ENCODE peak calls at places on chromosomes 6 and 20, in four cellular contexts. H, S, N and Z are unnamed samples.

GRCh38 chr6:87759491-87760010 is 57.5 kb upstream of the AKIRIN2 start:
- DNase-seq in H (no peak), S (no peak), N (no peak), Z (no peak)

GRCh38 chr20:9427977-9428607 is 86.3 kb upstream of the LAMP5 start:
- DNase-seq in H (no peak), S (no peak), N (no peak), Z (no peak)

GRCh38 chr6:30793521-30794194 is 49.3 kb upstream of the IER3 start:
- DNase-seq in H (no peak), S (peak), N (no peak), Z (no peak)

GRCh38 chr20:61786230-61786629 is 279.5 kb downstream of the TAF4 start:
- DNase-seq in H (no peak), S (peak), N (no peak), Z (no peak)

GRCh38 chr6:142377112-142377848 is 75.5 kb downstream of the ADGRG6 start:
- DNase-seq in H (no peak), S (no peak), N (peak), Z (no peak)

GRCh38 chr6:108874470-108875160 is 26.4 kb downstream of the ARMC2 start:
- DNase-seq in H (no peak), S (no peak), N (no peak), Z (no peak)

GRCh38 chr20:62423326-62423706 is 4.0 kb downstream of the RBBP8NL start:
- DNase-seq in H (no peak), S (no peak), N (no peak), Z (no peak)

GRCh38 chr6:155126727-155127439 is 131.8 kb downstream of the TIAM2 start:
- DNase-seq in H (peak), S (peak), N (no peak), Z (no peak)

GRCh38 chr20:21259346-21259745 is 43.8 kb upstream of the XRN2 start:
- DNase-seq in H (no peak), S (peak), N (no peak), Z (no peak)

GRCh38 chr20:60512436-60512835 is 554.2 kb downstream of the CDH26 start:
- DNase-seq in H (no peak), S (peak), N (no peak), Z (no peak)

GRCh38 chr6:42120895-42121865 is 21.2 kb downstream of the C6orf132 start:
- DNase-seq in H (no peak), S (no peak), N (no peak), Z (no peak)

GRCh38 chr6:79544939-79545450 is 7.8 kb upstream of the LCA5 start:
- DNase-seq in H (peak), S (peak), N (peak), Z (no peak)

GRCh38 chr6:152232494-152233151 is 404.5 kb downstream of the SYNE1 start:
- DNase-seq in H (no peak), S (no peak), N (no peak), Z (no peak)

GRCh38 chr6:106518748-106519147 is 110.5 kb downstream of the RTN4IP1 start:
- DNase-seq in H (no peak), S (no peak), N (no peak), Z (no peak)

GRCh38 chr6:22448311-22448711 is 121.1 kb upstream of the HDGFL1 start:
- DNase-seq in H (peak), S (no peak), N (no peak), Z (no peak)

GRCh38 chr20:63009044-63009961 is 2.5 kb upstream of the BHLHE23 start:
- DNase-seq in H (peak), S (peak), N (peak), Z (peak)

GRCh38 chr20:33351696-33352095 is 49.6 kb downstream of the CDK5RAP1 start:
- DNase-seq in H (no peak), S (no peak), N (no peak), Z (no peak)

GRCh38 chr6:17165383-17165782 is 63.5 kb downstream of the STMND1 start:
- DNase-seq in H (no peak), S (no peak), N (no peak), Z (no peak)

GRCh38 chr6:117615981-117616961 is 14.0 kb upstream of the GOPC start:
- DNase-seq in H (no peak), S (no peak), N (peak), Z (no peak)

GRCh38 chr6:1127129-1127528 is 184.8 kb upstream of the FOXQ1 start:
- DNase-seq in H (no peak), S (no peak), N (no peak), Z (no peak)

GRCh38 chr6:137709424-137710281 is 157.4 kb upstream of the TNFAIP3 start:
- DNase-seq in H (no peak), S (no peak), N (no peak), Z (no peak)

GRCh38 chr6:68559052-68559451 is 76.0 kb upstream of the ADGRB3 start:
- DNase-seq in H (no peak), S (peak), N (no peak), Z (no peak)

GRCh38 chr6:124132256-124132655 is 328.6 kb downstream of the NKAIN2 start:
- DNase-seq in H (no peak), S (no peak), N (no peak), Z (no peak)

GRCh38 chr6:30942338-30943060 is 1.7 kb downstream of the MUCL3 start:
- DNase-seq in H (peak), S (peak), N (peak), Z (no peak)

GRCh38 chr20:48360338-48360698 is 467.5 kb downstream of the PREX1 start:
- DNase-seq in H (no peak), S (no peak), N (no peak), Z (no peak)

GRCh38 chr20:25848222-25848621 is 151.6 kb upstream of the ZNF337 start:
- DNase-seq in H (no peak), S (no peak), N (no peak), Z (no peak)